ENCODE peak calls at places on chromosomes 7 and 10, in eight cellular contexts. W is Calu3, A is AG04450, P is Panc1, J is cardiac fibroblast, X is foreskin fibroblast, B is gastrocnemius medialis, F is A673. C is an unnamed sample.

GRCh38 chr10:113381906-113382562 is 170.8 kb upstream of the HABP2 start:
- DNase-seq in W (peak; percentile 11), A (no peak), P (no peak), J (peak; percentile 80), X (peak; percentile 42), B (no peak), F (peak; percentile 16), C (no peak)

GRCh38 chr7:756928-757560 is 30.0 kb upstream of the PRKAR1B start:
- DNase-seq in W (no peak), A (no peak), P (no peak), J (no peak), X (no peak), B (no peak), F (no peak), C (no peak)

GRCh38 chr10:76172020-76172419 is 740.6 kb downstream of the LRMDA start:
- DNase-seq in W (no peak), A (no peak), P (no peak), J (no peak), X (no peak), B (no peak), F (no peak), C (no peak)

GRCh38 chr10:116765549-116766162 is 23.3 kb upstream of the HSPA12A start:
- DNase-seq in W (peak; percentile 32), A (no peak), P (no peak), J (no peak), X (no peak), B (no peak), F (peak; percentile 39), C (no peak)

GRCh38 chr7:132218876-132219275 is 357.4 kb downstream of the PLXNA4 start:
- DNase-seq in W (no peak), A (no peak), P (no peak), J (no peak), X (no peak), B (no peak), F (no peak), C (no peak)

GRCh38 chr7:155918720-155919399 is 106.6 kb upstream of the SHH start:
- DNase-seq in W (peak; percentile 86), A (peak; percentile 85), P (peak; percentile 96), J (peak; percentile 94), X (peak; percentile 1), B (no peak), F (no peak), C (no peak)

GRCh38 chr7:116859323-116859722 is 3.1 kb upstream of the CAPZA2 start:
- DNase-seq in W (no peak), A (peak; percentile 26), P (no peak), J (peak; percentile 78), X (peak; percentile 51), B (no peak), F (no peak), C (peak; percentile 44)

GRCh38 chr10:76393875-76394706 is 962.7 kb downstream of the LRMDA start:
- DNase-seq in W (no peak), A (no peak), P (no peak), J (no peak), X (no peak), B (no peak), F (no peak), C (no peak)

GRCh38 chr10:127881262-127881661 is 11.5 kb downstream of the CLRN3 start:
- DNase-seq in W (no peak), A (no peak), P (no peak), J (no peak), X (no peak), B (no peak), F (no peak), C (no peak)

GRCh38 chr10:4249841-4250496 is 465.0 kb upstream of the KLF6 start:
- DNase-seq in W (no peak), A (no peak), P (no peak), J (no peak), X (no peak), B (no peak), F (no peak), C (no peak)

GRCh38 chr10:19929466-19930140 is 113.4 kb downstream of the PLXDC2 start:
- DNase-seq in W (no peak), A (peak; percentile 32), P (no peak), J (peak; percentile 70), X (peak; percentile 9), B (no peak), F (no peak), C (no peak)

GRCh38 chr10:112208292-112208691 is 24.7 kb upstream of the GPAM start:
- DNase-seq in W (no peak), A (no peak), P (no peak), J (no peak), X (no peak), B (no peak), F (no peak), C (no peak)

GRCh38 chr7:116616555-116617059 is 55.4 kb upstream of the MET start:
- DNase-seq in W (no peak), A (no peak), P (no peak), J (peak; percentile 36), X (no peak), B (no peak), F (no peak), C (no peak)

GRCh38 chr10:31318382-31318853 is 598 bp upstream of the ZEB1 start:
- DNase-seq in W (no peak), A (no peak), P (no peak), J (peak; percentile 78), X (peak; percentile 66), B (peak; percentile 78), F (no peak), C (no peak)

GRCh38 chr7:102103027-102103372 is 183.7 kb upstream of the SH2B2 start:
- DNase-seq in W (no peak), A (no peak), P (no peak), J (no peak), X (no peak), B (no peak), F (no peak), C (no peak)

GRCh38 chr10:43707755-43708154 is 59.1 kb upstream of the ZNF32 start:
- DNase-seq in W (no peak), A (no peak), P (no peak), J (peak; percentile 63), X (no peak), B (no peak), F (no peak), C (no peak)

GRCh38 chr10:28139138-28139537 is 140.3 kb upstream of the ODAD2 start:
- DNase-seq in W (no peak), A (no peak), P (no peak), J (peak; percentile 26), X (peak; percentile 56), B (no peak), F (no peak), C (no peak)

GRCh38 chr7:76166404-76167255 is 35.1 kb upstream of the SRRM3 start:
- DNase-seq in W (peak; percentile 92), A (peak; percentile 84), P (peak; percentile 92), J (peak; percentile 97), X (peak; percentile 92), B (peak; percentile 95), F (peak; percentile 93), C (peak; percentile 92)
- TF ChIP-seq CTCF in W (no peak), A (peak; percentile 26), P (no peak), J (peak; percentile 26), X (peak; percentile 11), B (no peak), F (no peak), C (peak; percentile 7)

GRCh38 chr7:55052726-55053431 is 34.1 kb downstream of the EGFR start:
- DNase-seq in W (no peak), A (no peak), P (no peak), J (no peak), X (no peak), B (no peak), F (no peak), C (no peak)

GRCh38 chr7:55053651-55054226 is 34.9 kb downstream of the EGFR start:
- DNase-seq in W (no peak), A (no peak), P (no peak), J (no peak), X (no peak), B (no peak), F (no peak), C (no peak)

GRCh38 chr7:55054758-55055157 is 35.9 kb downstream of the EGFR start:
- DNase-seq in W (no peak), A (no peak), P (no peak), J (no peak), X (no peak), B (no peak), F (no peak), C (no peak)

GRCh38 chr7:55055479-55055878 is 36.7 kb downstream of the EGFR start:
- DNase-seq in W (no peak), A (no peak), P (no peak), J (peak; percentile 79), X (peak; percentile 84), B (no peak), F (no peak), C (no peak)

DNA sequence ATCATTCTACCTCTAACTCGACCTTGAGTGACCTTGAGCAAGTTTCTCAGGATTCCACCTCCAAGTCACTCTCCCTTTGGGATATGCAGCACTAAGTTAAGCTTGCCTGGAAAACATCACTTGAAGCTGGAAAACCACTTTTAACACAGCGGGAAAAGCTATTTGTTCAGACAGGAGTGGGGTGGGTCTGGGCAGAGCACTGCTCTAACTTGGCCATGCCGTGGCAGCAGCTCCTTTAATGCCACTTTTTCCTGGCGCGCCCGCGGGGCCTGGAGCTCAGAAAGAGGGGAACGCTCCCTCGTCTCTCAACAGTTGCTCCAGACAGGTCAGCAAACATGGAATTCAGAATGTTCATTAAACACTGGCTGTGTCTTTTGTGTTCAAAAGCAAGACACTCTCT is 35.4 kb downstream of the EGFR start:
- DNase-seq in W (no peak), A (no peak), P (no peak), J (no peak), X (no peak), B (no peak), F (no peak), C (no peak)
- TF ChIP-seq CTCF in W (no peak), A (no peak), P (no peak), J (no peak), X (no peak), B (no peak), F (no peak), C (no peak)

GRCh38 chr10:22852712-22853353 is 75.0 kb upstream of the ARMC3 start:
- DNase-seq in W (no peak), A (no peak), P (no peak), J (no peak), X (no peak), B (no peak), F (no peak), C (no peak)

GRCh38 chr10:22851865-22852239 is 76.0 kb upstream of the ARMC3 start:
- DNase-seq in W (no peak), A (no peak), P (no peak), J (no peak), X (no peak), B (no peak), F (no peak), C (no peak)

GRCh38 chr10:22856444-22857074 is 71.3 kb upstream of the ARMC3 start:
- DNase-seq in W (no peak), A (no peak), P (no peak), J (no peak), X (no peak), B (no peak), F (no peak), C (no peak)

GRCh38 chr10:22853906-22854447 is 73.9 kb upstream of the ARMC3 start:
- DNase-seq in W (no peak), A (no peak), P (no peak), J (no peak), X (no peak), B (no peak), F (no peak), C (no peak)

GRCh38 chr10:22854935-22855421 is 72.9 kb upstream of the ARMC3 start:
- DNase-seq in W (no peak), A (no peak), P (no peak), J (peak; percentile 76), X (no peak), B (no peak), F (no peak), C (no peak)
- TF ChIP-seq CTCF in W (no peak), A (peak; percentile 29), P (no peak), J (peak; percentile 6), X (no peak), B (no peak), F (no peak), C (no peak)

GRCh38 chr10:72044417-72045041 is 43.8 kb downstream of the SPOCK2 start:
- DNase-seq in W (peak; percentile 64), A (no peak), P (no peak), J (no peak), X (no peak), B (peak; percentile 57), F (no peak), C (no peak)
- TF ChIP-seq CTCF in W (peak; percentile 48), A (peak; percentile 37), P (peak; percentile 92), J (peak; percentile 27), X (no peak), B (peak; percentile 80), F (no peak), C (peak; percentile 38)